ENCODE peak calls at places on chromosomes 5 and 9, in nine cellular contexts. M is psoas muscle; F is lung; D is HepG2; I is GM23338; R is CD8-positive, alpha-beta memory T cell; U is K562; J is left lung; W is tibial artery. G is an unnamed sample. For H3K4me1, the result is how much of the 10 kb centered on the place peaks cover.

GRCh38 chr5:106454651-106455415 is 1215.9 kb downstream of the EFNA5 start:
- DNase-seq in M (no peak), F (no peak), D (peak), I (peak), R (no peak), U (no peak), J (no peak), W (no peak), G (peak)

GRCh38 chr5:146222002-146222401 is 18.6 kb downstream of the RBM27 start:
- DNase-seq in M (no peak), F (no peak), D (no peak), I (no peak), R (no peak), U (no peak), J (no peak), W (no peak), G (no peak)

GRCh38 chr5:168433982-168434381 is 52.3 kb upstream of the RARS1 start:
- DNase-seq in M (no peak), F (no peak), D (no peak), I (peak), R (no peak), U (no peak), J (no peak), W (no peak), G (peak)

GRCh38 chr9:22216730-22217160 is 207.6 kb upstream of the CDKN2B start:
- DNase-seq in M (no peak), F (no peak), D (peak), I (no peak), R (no peak), U (no peak), J (no peak), W (no peak), G (no peak)

GRCh38 chr5:138655530-138656245 is 80.5 kb upstream of the HSPA9 start:
- DNase-seq in M (no peak), F (no peak), D (peak), I (no peak), R (no peak), U (no peak), J (no peak), W (no peak), G (no peak)

GRCh38 chr9:83622814-83623633 is at the start of gene IDNK:
- DNase-seq in M (peak), F (peak), D (peak), I (peak), R (peak), U (peak), J (peak), W (peak), G (peak)

GRCh38 chr5:80466669-80467485 is 21.0 kb upstream of the FAM151B start:
- DNase-seq in M (no peak), F (no peak), D (peak), I (no peak), R (no peak), U (no peak), J (no peak), W (no peak), G (peak)

GRCh38 chr5:15774632-15775031 is 274.7 kb downstream of the FBXL7 start:
- DNase-seq in M (no peak), F (no peak), D (no peak), I (peak), R (no peak), U (no peak), J (no peak), W (no peak), G (no peak)

GRCh38 chr9:99345936-99346335 is 123.9 kb downstream of the SEC61B start:
- DNase-seq in M (no peak), F (no peak), D (no peak), I (no peak), R (no peak), U (no peak), J (no peak), W (no peak), G (no peak)

GRCh38 chr5:64958757-64959391 is 190.1 kb downstream of the CWC27 start:
- DNase-seq in M (no peak), F (no peak), D (peak), I (peak), R (peak), U (no peak), J (no peak), W (no peak), G (peak)

GRCh38 chr5:42951169-42951846 is 88.8 kb downstream of the ANXA2R start:
- DNase-seq in M (peak), F (no peak), D (no peak), I (peak), R (peak), U (no peak), J (peak), W (peak), G (no peak)

GRCh38 chr9:20962487-20962886 is 69.0 kb downstream of the HACD4 start:
- DNase-seq in M (no peak), F (no peak), D (no peak), I (no peak), R (no peak), U (no peak), J (no peak), W (no peak), G (peak)

GRCh38 chr9:96519726-96520125 is 69.8 kb downstream of the HABP4 start:
- DNase-seq in M (no peak), F (no peak), D (no peak), I (no peak), R (no peak), U (no peak), J (no peak), W (no peak), G (no peak)

GRCh38 chr5:64806537-64806936 is 37.8 kb downstream of the CWC27 start:
- DNase-seq in M (no peak), F (no peak), D (no peak), I (no peak), R (no peak), U (no peak), J (no peak), W (no peak), G (no peak)

DNA sequence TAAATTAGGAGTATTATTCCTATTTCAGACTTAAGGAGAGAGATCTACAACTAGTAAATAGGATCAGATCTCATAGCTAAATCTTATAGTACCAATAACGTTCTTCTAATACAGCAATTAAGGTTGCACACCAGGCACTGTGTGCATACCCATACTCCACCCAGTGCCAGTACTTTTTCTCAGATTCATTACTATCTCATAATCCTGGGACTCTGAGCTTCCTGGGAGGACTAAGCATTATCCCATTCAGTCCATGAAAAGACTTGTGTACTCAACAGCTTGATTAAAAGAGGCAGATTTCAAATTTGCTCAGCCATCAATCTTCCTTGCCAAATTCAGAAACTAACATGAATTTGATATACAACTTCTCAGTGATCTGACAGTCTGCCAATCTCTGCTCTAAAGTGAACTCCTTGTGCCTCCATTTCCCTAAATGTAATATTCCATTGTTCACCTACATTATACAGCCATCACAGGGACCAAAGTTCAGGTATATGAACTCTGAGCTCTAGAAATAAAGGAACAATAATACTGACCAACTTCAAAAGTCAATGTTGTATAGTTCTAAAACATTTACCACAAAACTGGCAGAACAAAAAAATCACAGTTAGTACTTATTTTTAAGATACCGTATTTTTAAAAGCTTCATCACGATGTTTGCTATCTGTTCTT is 7.2 kb downstream of the STRBP start:
- DNase-seq in M (no peak), F (no peak), D (no peak), I (no peak), R (no peak), U (no peak), J (no peak), W (no peak), G (no peak)
- H3K27ac ChIP-seq in M (no peak), F (no peak), D (peak), I (no peak), R (no peak), U (no peak), J (no peak), W (no peak), G (no peak)

GRCh38 chr5:75340714-75341478 is 3.9 kb downstream of the HMGCR start:
- DNase-seq in M (no peak), F (no peak), D (no peak), I (no peak), R (no peak), U (no peak), J (no peak), W (no peak), G (no peak)

GRCh38 chr5:75336625-75337336 is at the start of gene HMGCR:
- DNase-seq in M (peak), F (peak), D (peak), I (peak), R (peak), U (peak), J (peak), W (peak), G (peak)

GRCh38 chr5:75335952-75336624 is 932 bp upstream of the HMGCR start:
- DNase-seq in M (no peak), F (peak), D (peak), I (peak), R (no peak), U (peak), J (no peak), W (no peak), G (peak)

GRCh38 chr5:75337366-75338021 is 474 bp downstream of the HMGCR start:
- DNase-seq in M (no peak), F (peak), D (no peak), I (no peak), R (peak), U (no peak), J (peak), W (peak), G (peak)

GRCh38 chr5:75338408-75338807 is 1.4 kb downstream of the HMGCR start:
- DNase-seq in M (no peak), F (no peak), D (no peak), I (no peak), R (no peak), U (no peak), J (no peak), W (no peak), G (no peak)
- H3K4me3 ChIP-seq in M (peak), F (peak), D (peak), I (peak), R (peak), U (peak), J (peak), W (no peak), G (peak)

GRCh38 chr9:131272212-131272611 is 4.1 kb downstream of the FAM78A start:
- DNase-seq in M (no peak), F (no peak), D (no peak), I (no peak), R (no peak), U (peak), J (no peak), W (no peak), G (no peak)
- H3K4me1 ChIP-seq in M (half or more), F (under half), D (half or more), I (under half), R (under half), U (half or more), J (under half), W (under half), G (half or more)

DNA sequence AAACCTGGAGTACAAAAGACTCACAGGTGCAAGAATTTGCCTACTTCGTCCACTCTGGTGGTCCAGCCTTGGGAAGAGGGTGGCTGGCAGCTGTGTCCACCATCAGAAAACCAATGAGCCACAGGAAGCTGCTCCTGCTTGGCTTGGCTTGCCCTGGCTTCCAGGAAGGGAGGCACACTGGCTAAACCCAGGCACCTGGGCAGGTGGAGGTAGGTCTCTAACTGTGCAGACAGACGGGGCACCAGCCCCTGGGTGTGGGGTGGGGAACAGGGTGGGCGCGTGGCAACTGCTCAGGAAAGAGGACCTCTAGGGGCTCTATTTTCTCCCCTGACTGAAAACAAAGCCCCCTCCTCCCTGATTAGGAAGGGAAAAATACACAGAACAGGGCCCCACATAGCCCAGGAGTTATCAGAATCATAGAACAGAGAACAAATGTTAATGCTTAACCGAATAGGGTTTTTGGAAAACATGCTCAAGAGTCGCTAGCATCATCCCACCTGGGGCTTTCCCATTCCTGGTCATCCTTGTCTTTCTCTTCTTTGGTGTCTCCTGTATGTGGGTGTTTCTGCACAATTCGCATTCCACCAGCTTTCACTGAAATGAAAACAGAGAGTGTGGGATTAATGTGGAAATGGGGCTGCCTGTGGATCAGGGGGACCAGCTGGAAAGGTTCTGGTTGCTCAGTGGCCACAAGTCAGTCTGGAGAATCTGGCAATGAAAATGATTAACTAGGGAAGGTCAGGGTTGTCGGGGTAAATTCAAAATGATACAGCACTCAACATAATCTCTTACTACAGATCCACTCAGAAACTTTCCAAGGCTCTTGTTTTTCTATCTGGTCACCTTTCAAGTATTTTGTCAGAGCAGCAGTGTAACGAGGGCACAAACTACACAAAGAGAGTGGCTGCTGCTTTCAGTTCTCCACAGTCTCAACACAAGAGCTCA is 13.1 kb downstream of the DAP start:
- DNase-seq in M (no peak), F (no peak), D (peak), I (no peak), R (no peak), U (no peak), J (no peak), W (no peak), G (no peak)
- H3K27ac ChIP-seq in M (no peak), F (no peak), D (peak), I (no peak), R (no peak), U (no peak), J (no peak), W (no peak), G (no peak)

GRCh38 chr9:95045751-95046150 is 271.8 kb downstream of the FANCC start:
- DNase-seq in M (no peak), F (no peak), D (no peak), I (peak), R (no peak), U (no peak), J (no peak), W (no peak), G (peak)
- H3K4me3 ChIP-seq in M (peak), F (no peak), D (no peak), I (peak), R (no peak), U (no peak), J (no peak), W (no peak), G (no peak)

GRCh38 chr5:1342268-1342667 is 2.6 kb downstream of the CLPTM1L start:
- DNase-seq in M (no peak), F (no peak), D (no peak), I (no peak), R (no peak), U (no peak), J (no peak), W (no peak), G (no peak)

GRCh38 chr5:1344975-1345838 is at the start of gene CLPTM1L:
- DNase-seq in M (peak), F (peak), D (peak), I (peak), R (peak), U (peak), J (peak), W (peak), G (peak)

GRCh38 chr5:1341863-1342262 is 3.0 kb downstream of the CLPTM1L start:
- DNase-seq in M (peak), F (no peak), D (no peak), I (no peak), R (no peak), U (no peak), J (no peak), W (no peak), G (no peak)

GRCh38 chr5:1343931-1344901 is 683 bp downstream of the CLPTM1L start:
- DNase-seq in M (no peak), F (no peak), D (no peak), I (peak), R (no peak), U (no peak), J (no peak), W (no peak), G (peak)

DNA sequence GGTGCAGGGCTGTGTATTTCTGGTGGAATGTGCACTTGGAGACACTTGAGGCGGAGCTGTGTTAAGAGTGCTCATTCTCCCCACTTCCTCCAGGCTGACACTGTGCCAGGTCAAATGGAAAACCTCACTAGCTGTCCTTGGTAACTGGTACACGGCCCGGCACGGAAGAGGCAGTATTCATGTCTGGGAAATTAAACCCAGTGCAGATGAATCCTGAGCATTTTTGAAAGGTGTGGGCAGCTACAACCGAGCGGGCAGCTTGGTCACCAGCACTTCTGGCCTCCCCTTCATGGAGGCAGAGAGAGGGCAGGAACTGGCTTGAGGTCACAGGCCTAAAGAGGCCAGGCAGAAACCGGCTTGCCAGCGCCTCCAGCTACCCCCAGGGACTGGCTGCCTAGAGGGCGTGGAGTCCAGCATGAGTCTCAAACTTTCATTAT is 1.6 kb downstream of the CLPTM1L start:
- DNase-seq in M (peak), F (peak), D (no peak), I (no peak), R (no peak), U (no peak), J (peak), W (no peak), G (no peak)
- H3K4me1 ChIP-seq in M (under half), F (under half), D (under half), I (under half), R (under half), U (under half), J (under half), W (under half), G (under half)